ENCODE peak calls at places on chromosome X, in eight cellular contexts. O, N, B, V, H, D, C and U are unnamed samples.

GRCh38 chrX:139121616-139122286 is 408.8 kb upstream of the F9 start:
- DNase-seq in H (no peak), B (no peak), V (no peak), N (no peak), D (no peak), O (peak; percentile 3), C (no peak), U (no peak)

GRCh38 chrX:122739770-122740169 is 444.3 kb upstream of the GRIA3 start:
- DNase-seq in N (no peak), V (no peak), O (peak; percentile 15), D (no peak), H (no peak), C (no peak), B (no peak), U (no peak)

GRCh38 chrX:73877687-73878086 is 314.7 kb downstream of the CHIC1 start:
- DNase-seq in B (no peak), C (no peak), N (no peak), V (no peak), H (no peak), O (no peak), D (no peak), U (no peak)

GRCh38 chrX:131901581-131901980 is 121.5 kb upstream of the STK26 start:
- DNase-seq in V (no peak), D (no peak), B (no peak), O (no peak), C (no peak), N (no peak), H (no peak), U (no peak)

GRCh38 chrX:136041254-136041812 is 56.1 kb downstream of the SLC9A6 start:
- DNase-seq in D (no peak), B (no peak), O (no peak), V (no peak), H (no peak), N (no peak), C (no peak), U (no peak)

GRCh38 chrX:1727531-1728027 is 112.7 kb downstream of the ASMT start:
- DNase-seq in C (peak; percentile 17), B (peak; percentile 89), N (no peak), H (no peak), O (no peak), D (no peak), V (no peak), U (no peak)

GRCh38 chrX:77785400-77785745 is 643 bp downstream of the ATRX start:
- DNase-seq in O (peak; percentile 52), D (no peak), N (peak; percentile 27), C (no peak), V (no peak), B (peak; percentile 16), H (no peak), U (no peak)

GRCh38 chrX:24526616-24527015 is 61.5 kb downstream of the PDK3 start:
- DNase-seq in D (no peak), V (no peak), O (peak; percentile 59), H (no peak), C (no peak), N (no peak), B (no peak), U (no peak)

GRCh38 chrX:154541896-154542722 is 4.5 kb downstream of the G6PD start:
- DNase-seq in H (peak; percentile 69), C (peak; percentile 97), O (no peak), V (peak; percentile 73), D (peak; percentile 87), N (peak; percentile 57), B (peak; percentile 84), U (no peak)

GRCh38 chrX:49257846-49258748 is 6.4 kb downstream of the FOXP3 start:
- DNase-seq in D (no peak), N (no peak), V (no peak), C (no peak), B (no peak), H (no peak), O (no peak), U (no peak)

GRCh38 chrX:49840679-49841078 is 11.6 kb downstream of the PAGE4 start:
- DNase-seq in V (peak; percentile 36), B (peak; percentile 54), C (peak; percentile 23), H (peak; percentile 65), O (peak; percentile 84), D (no peak), N (peak; percentile 27), U (no peak)

GRCh38 chrX:80879143-80879542 is 69.5 kb upstream of the BRWD3 start:
- DNase-seq in D (no peak), C (peak; percentile 1), V (no peak), O (no peak), N (no peak), B (no peak), H (no peak), U (no peak)

GRCh38 chrX:80879916-80880315 is 70.2 kb upstream of the BRWD3 start:
- DNase-seq in O (no peak), D (no peak), N (no peak), B (peak; percentile 4), V (no peak), H (no peak), C (no peak), U (no peak)

GRCh38 chrX:80876877-80877276 is 67.2 kb upstream of the BRWD3 start:
- DNase-seq in B (peak; percentile 11), V (no peak), D (no peak), O (peak; percentile 11), H (no peak), C (no peak), N (no peak), U (no peak)
- TF ChIP-seq CTCF in B (peak; percentile 47), V (peak; percentile 49), D (peak; percentile 45), O (peak; percentile 64), H (peak; percentile 23), C (peak; percentile 70), N (no peak), U (peak; percentile 17)

GRCh38 chrX:40272141-40272540 is 174.4 kb upstream of the BCOR start:
- DNase-seq in C (no peak), O (no peak), H (no peak), D (no peak), V (no peak), B (no peak), N (no peak), U (no peak)

GRCh38 chrX:40267334-40268118 is 169.8 kb upstream of the BCOR start:
- DNase-seq in D (no peak), B (no peak), N (no peak), V (no peak), C (no peak), H (no peak), O (no peak), U (no peak)

GRCh38 chrX:40272786-40273185 is 175.0 kb upstream of the BCOR start:
- DNase-seq in H (no peak), B (no peak), N (no peak), O (no peak), C (no peak), V (no peak), D (no peak), U (no peak)

GRCh38 chrX:40266490-40267333 is 169.0 kb upstream of the BCOR start:
- DNase-seq in C (peak; percentile 45), D (no peak), O (peak; percentile 88), N (peak; percentile 77), H (peak; percentile 71), V (peak; percentile 68), B (peak; percentile 38), U (no peak)

GRCh38 chrX:40268126-40268525 is 170.4 kb upstream of the BCOR start:
- DNase-seq in B (no peak), V (no peak), N (no peak), D (no peak), H (no peak), C (no peak), O (no peak), U (no peak)
- H3K27ac ChIP-seq in B (no peak overlapping the region), V (peak overlapping the region; percentile 70), N (no peak overlapping the region), D (no peak overlapping the region), H (no peak overlapping the region), C (no peak overlapping the region), O (no peak overlapping the region), U (no peak overlapping the region)

GRCh38 chrX:71058116-71058515 is 10.0 kb downstream of the SNX12 start:
- DNase-seq in V (no peak), D (no peak), B (no peak), H (no peak), N (no peak), C (no peak), O (no peak), U (no peak)

GRCh38 chrX:71056857-71057256 is 11.3 kb downstream of the SNX12 start:
- DNase-seq in C (no peak), H (no peak), B (no peak), D (no peak), O (no peak), V (no peak), N (no peak), U (no peak)

GRCh38 chrX:71052721-71053120 is 15.4 kb downstream of the SNX12 start:
- DNase-seq in H (no peak), O (no peak), N (no peak), V (no peak), C (no peak), B (no peak), D (no peak), U (no peak)

GRCh38 chrX:71053217-71053621 is 14.9 kb downstream of the SNX12 start:
- DNase-seq in D (no peak), H (no peak), B (no peak), V (no peak), C (no peak), N (peak; percentile 19), O (peak; percentile 84), U (no peak)
- H3K4me3 ChIP-seq in D (no peak overlapping the region), H (no peak overlapping the region), B (no peak overlapping the region), V (peak overlapping the region; percentile 56), C (no peak overlapping the region), N (no peak overlapping the region), O (peak overlapping the region; percentile 50), U (peak overlapping the region; percentile 13)

DNA sequence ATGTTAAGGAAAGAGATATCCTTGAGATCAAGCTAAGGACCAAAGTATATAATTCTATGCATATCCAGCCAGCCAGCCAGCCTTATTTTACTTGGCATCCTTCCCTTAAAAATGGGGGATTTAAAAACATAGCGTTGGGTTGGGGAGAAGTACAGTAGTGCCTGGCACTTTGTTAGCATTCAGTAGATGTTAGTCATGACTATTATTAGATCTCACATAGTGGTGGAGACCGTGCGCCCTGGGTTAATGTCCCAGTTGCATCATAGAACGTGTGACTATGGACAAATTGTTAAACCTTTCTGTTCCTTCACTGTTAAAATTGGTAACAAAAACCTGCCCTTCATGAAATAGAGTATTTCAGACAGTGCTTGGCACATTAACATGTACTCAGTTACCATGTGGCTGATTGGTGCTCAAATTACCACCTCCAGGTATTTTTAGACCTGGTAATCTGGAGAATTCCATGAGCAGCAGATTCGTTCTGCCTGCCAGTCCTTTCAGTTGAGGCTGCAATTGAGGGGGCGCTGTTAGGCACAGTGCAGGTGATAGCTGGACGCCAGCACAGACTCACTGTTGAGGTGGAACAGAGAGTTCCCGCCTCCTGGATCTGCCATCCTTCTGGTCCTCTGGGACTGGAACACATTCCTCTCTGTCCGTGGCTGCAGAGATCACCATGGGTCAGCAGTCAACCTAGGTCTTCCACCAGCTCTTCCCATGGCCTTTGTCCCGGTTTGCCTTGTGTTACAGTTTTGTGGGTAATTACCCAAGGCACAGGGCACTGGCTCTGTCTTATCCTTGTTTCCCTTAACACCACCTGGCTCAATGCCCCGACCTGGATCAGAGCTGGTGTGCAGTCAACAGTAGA is 31.7 kb downstream of the RBBP7 start:
- DNase-seq in B (peak; percentile 48), C (no peak), N (no peak), D (no peak), V (peak; percentile 19), H (no peak), O (peak; percentile 16), U (no peak)
- TF ChIP-seq CTCF in B (no peak), C (no peak), N (no peak), D (no peak), V (no peak), H (no peak), O (no peak), U (no peak)